ENCODE peak calls at places on chromosome 2, in five cellular contexts. G is stromal cell of bone marrow; I is colonic mucosa; W is RKO; V is activated CD8-positive, alpha-beta T cell treated with anti-CD3 and anti-CD28 coated beads, Interleukin-2, amount 10 ng/mL, durations not matched to agents 7 days and 5 days. T is an unnamed sample.

GRCh38 chr2:132038179-132038882 is 123.4 kb downstream of the ANKRD30BL start:
- DNase-seq in W (no peak), G (no peak), V (no peak), I (no peak), T (no peak)

GRCh38 chr2:46849741-46850474 is 65.7 kb downstream of the MCFD2 start:
- DNase-seq in V (no peak), G (no peak), I (peak; percentile 59), W (no peak), T (no peak)

GRCh38 chr2:47174731-47175361 is 19.7 kb upstream of the STPG4 start:
- DNase-seq in I (peak; percentile 90), W (peak; percentile 74), G (no peak), V (peak; percentile 52), T (no peak)

GRCh38 chr2:177245010-177245422 is 19.5 kb downstream of the NFE2L2 start:
- DNase-seq in I (no peak), W (no peak), V (no peak), G (peak; percentile 74), T (peak; percentile 66)

GRCh38 chr2:157782057-157782845 is 93.9 kb downstream of the ACVR1 start:
- DNase-seq in V (no peak), I (no peak), W (peak; percentile 11), G (no peak), T (no peak)

GRCh38 chr2:172783091-172783898 is 47.6 kb downstream of the RAPGEF4 start:
- DNase-seq in V (no peak), G (peak; percentile 80), W (no peak), I (no peak), T (peak; percentile 98)

GRCh38 chr2:150916997-150917396 is 344.7 kb downstream of the RBM43 start:
- DNase-seq in W (no peak), I (no peak), V (no peak), G (no peak), T (peak; percentile 38)

GRCh38 chr2:15626126-15626525 is 34.5 kb downstream of the DDX1 start:
- DNase-seq in G (no peak), I (no peak), V (no peak), W (no peak), T (no peak)

GRCh38 chr2:66555076-66555475 is 120.2 kb downstream of the MEIS1 start:
- DNase-seq in G (no peak), V (no peak), I (no peak), W (no peak), T (no peak)

GRCh38 chr2:175312137-175312536 is 130.6 kb upstream of the ATP5MC3 start:
- DNase-seq in G (no peak), I (no peak), W (no peak), V (no peak), T (no peak)

GRCh38 chr2:56474412-56475158 is 290.8 kb downstream of the CCDC85A start:
- DNase-seq in I (no peak), W (no peak), G (peak; percentile 6), V (no peak), T (no peak)

GRCh38 chr2:64482765-64483504 is 29.0 kb downstream of the LGALSL start:
- DNase-seq in G (no peak), I (no peak), V (no peak), W (peak; percentile 59), T (no peak)

GRCh38 chr2:194962254-194962653 is 694.8 kb upstream of the SLC39A10 start:
- DNase-seq in I (no peak), W (no peak), G (no peak), V (no peak), T (no peak)

GRCh38 chr2:46871976-46872381 is 43.6 kb downstream of the MCFD2 start:
- DNase-seq in G (no peak), I (no peak), W (no peak), V (no peak), T (no peak)

GRCh38 chr2:189633392-189633811 is 27.9 kb upstream of the ASNSD1 start:
- DNase-seq in W (no peak), G (no peak), V (no peak), I (no peak), T (no peak)

GRCh38 chr2:17573085-17573805 is 32.7 kb downstream of the VSNL1 start:
- DNase-seq in G (no peak), W (peak; percentile 26), I (no peak), V (no peak), T (no peak)

GRCh38 chr2:25309402-25309801 is 32.3 kb downstream of the DNMT3A start:
- DNase-seq in G (no peak), I (peak; percentile 60), V (peak; percentile 79), W (peak; percentile 29), T (no peak)

GRCh38 chr2:204967199-204967995 is 422.1 kb downstream of the PARD3B start:
- DNase-seq in G (no peak), W (no peak), V (peak; percentile 79), I (no peak), T (no peak)

GRCh38 chr2:152428800-152429637 is 94.0 kb downstream of the FMNL2 start:
- DNase-seq in I (no peak), G (no peak), W (no peak), V (no peak), T (no peak)

GRCh38 chr2:114962551-114962950 is 520.1 kb downstream of the DPP10 start:
- DNase-seq in I (no peak), V (no peak), G (no peak), W (no peak), T (no peak)

GRCh38 chr2:241344925-241345651 is 11.0 kb upstream of the FARP2 start:
- DNase-seq in G (no peak), V (no peak), W (no peak), I (no peak), T (peak; percentile 33)

GRCh38 chr2:7927694-7928093 is 754.2 kb upstream of the ID2 start:
- DNase-seq in W (no peak), G (no peak), V (no peak), I (no peak), T (no peak)

T was measured in AG09309.